ENCODE peak calls at places on chromosome 15, in seven cellular contexts. One of them, this sample, is unnamed.

GRCh38 chr15:89531796-89532537 is 35.6 kb upstream of the RHCG start:
- DNase-seq in head of caudate nucleus: no peak
- DNase-seq in PC-9: peak; percentile 46
- DNase-seq in glutamatergic neuron: no peak
- DNase-seq in activated T-cell treated with anti-CD3 and anti-CD28 coated beads for 1 hour: no peak
- DNase-seq in KG1: no peak
- DNase-seq in ACHN: no peak
- DNase-seq in this sample: no peak

GRCh38 chr15:52124270-52124878 is 11.8 kb upstream of the BCL2L10 start:
- DNase-seq in activated T-cell treated with anti-CD3 and anti-CD28 coated beads for 1 hour: no peak
- DNase-seq in ACHN: peak; percentile 24
- DNase-seq in PC-9: peak; percentile 55
- DNase-seq in KG1: no peak
- DNase-seq in glutamatergic neuron: no peak
- DNase-seq in head of caudate nucleus: no peak
- DNase-seq in this sample: no peak

GRCh38 chr15:76954744-76955143 is 23.2 kb downstream of the RCN2 start:
- DNase-seq in PC-9: no peak
- DNase-seq in head of caudate nucleus: no peak
- DNase-seq in ACHN: no peak
- DNase-seq in glutamatergic neuron: no peak
- DNase-seq in activated T-cell treated with anti-CD3 and anti-CD28 coated beads for 1 hour: no peak
- DNase-seq in KG1: no peak
- DNase-seq in this sample: no peak

GRCh38 chr15:90271459-90272166 is 6.1 kb downstream of the NGRN start:
- DNase-seq in ACHN: no peak
- DNase-seq in KG1: no peak
- DNase-seq in head of caudate nucleus: no peak
- DNase-seq in PC-9: no peak
- DNase-seq in glutamatergic neuron: no peak
- DNase-seq in activated T-cell treated with anti-CD3 and anti-CD28 coated beads for 1 hour: no peak
- DNase-seq in this sample: no peak

GRCh38 chr15:62135532-62136134 is 29.5 kb downstream of the C2CD4B start:
- DNase-seq in KG1: no peak
- DNase-seq in head of caudate nucleus: no peak
- DNase-seq in PC-9: no peak
- DNase-seq in ACHN: no peak
- DNase-seq in glutamatergic neuron: no peak
- DNase-seq in activated T-cell treated with anti-CD3 and anti-CD28 coated beads for 1 hour: no peak
- DNase-seq in this sample: no peak

GRCh38 chr15:63025460-63025859 is 17.1 kb upstream of the TPM1 start:
- DNase-seq in glutamatergic neuron: no peak
- DNase-seq in activated T-cell treated with anti-CD3 and anti-CD28 coated beads for 1 hour: no peak
- DNase-seq in KG1: no peak
- DNase-seq in ACHN: no peak
- DNase-seq in head of caudate nucleus: no peak
- DNase-seq in PC-9: no peak
- DNase-seq in this sample: no peak

GRCh38 chr15:98791046-98791701 is 142.8 kb downstream of the IGF1R start:
- DNase-seq in activated T-cell treated with anti-CD3 and anti-CD28 coated beads for 1 hour: no peak
- DNase-seq in PC-9: no peak
- DNase-seq in head of caudate nucleus: no peak
- DNase-seq in KG1: no peak
- DNase-seq in glutamatergic neuron: no peak
- DNase-seq in ACHN: no peak
- DNase-seq in this sample: no peak

GRCh38 chr15:26772588-26773484 is at the start of gene GABRB3:
- DNase-seq in KG1: no peak
- DNase-seq in ACHN: no peak
- DNase-seq in head of caudate nucleus: no peak
- DNase-seq in PC-9: no peak
- DNase-seq in activated T-cell treated with anti-CD3 and anti-CD28 coated beads for 1 hour: no peak
- DNase-seq in glutamatergic neuron: peak; percentile 95
- DNase-seq in this sample: no peak

GRCh38 chr15:40452296-40453090 is 11.7 kb downstream of the BAHD1 start:
- DNase-seq in head of caudate nucleus: no peak
- DNase-seq in KG1: no peak
- DNase-seq in PC-9: no peak
- DNase-seq in ACHN: no peak
- DNase-seq in activated T-cell treated with anti-CD3 and anti-CD28 coated beads for 1 hour: no peak
- DNase-seq in glutamatergic neuron: no peak
- DNase-seq in this sample: no peak

GRCh38 chr15:64742385-64742784 is 33.0 kb downstream of the RBPMS2 start:
- DNase-seq in KG1: no peak
- DNase-seq in glutamatergic neuron: no peak
- DNase-seq in PC-9: no peak
- DNase-seq in ACHN: no peak
- DNase-seq in head of caudate nucleus: no peak
- DNase-seq in activated T-cell treated with anti-CD3 and anti-CD28 coated beads for 1 hour: no peak
- DNase-seq in this sample: no peak

GRCh38 chr15:35271371-35272043 is 186.4 kb upstream of the NANOGP8 start:
- DNase-seq in PC-9: no peak
- DNase-seq in head of caudate nucleus: no peak
- DNase-seq in activated T-cell treated with anti-CD3 and anti-CD28 coated beads for 1 hour: no peak
- DNase-seq in KG1: no peak
- DNase-seq in ACHN: no peak
- DNase-seq in glutamatergic neuron: no peak
- DNase-seq in this sample: no peak

GRCh38 chr15:33915571-33916407 is 52.5 kb upstream of the CHRM5 start:
- DNase-seq in ACHN: no peak
- DNase-seq in activated T-cell treated with anti-CD3 and anti-CD28 coated beads for 1 hour: no peak
- DNase-seq in PC-9: peak; percentile 68
- DNase-seq in head of caudate nucleus: no peak
- DNase-seq in glutamatergic neuron: peak; percentile 14
- DNase-seq in KG1: no peak
- DNase-seq in this sample: no peak

GRCh38 chr15:88331291-88331690 is 74.8 kb upstream of the NTRK3 start:
- DNase-seq in head of caudate nucleus: peak; percentile 12
- DNase-seq in ACHN: peak; percentile 54
- DNase-seq in KG1: no peak
- DNase-seq in PC-9: no peak
- DNase-seq in glutamatergic neuron: peak; percentile 94
- DNase-seq in activated T-cell treated with anti-CD3 and anti-CD28 coated beads for 1 hour: peak; percentile 5
- DNase-seq in this sample: peak; percentile 72

GRCh38 chr15:68797157-68797556 is 23.5 kb downstream of the ANP32A start:
- DNase-seq in activated T-cell treated with anti-CD3 and anti-CD28 coated beads for 1 hour: no peak
- DNase-seq in head of caudate nucleus: no peak
- DNase-seq in ACHN: no peak
- DNase-seq in PC-9: no peak
- DNase-seq in glutamatergic neuron: no peak
- DNase-seq in KG1: no peak
- DNase-seq in this sample: no peak

GRCh38 chr15:56919708-56920637 is 1.5 kb downstream of the TCF12 start:
- DNase-seq in head of caudate nucleus: no peak
- DNase-seq in glutamatergic neuron: peak; percentile 56
- DNase-seq in activated T-cell treated with anti-CD3 and anti-CD28 coated beads for 1 hour: no peak
- DNase-seq in KG1: peak; percentile 20
- DNase-seq in PC-9: no peak
- DNase-seq in ACHN: peak; percentile 22
- DNase-seq in this sample: no peak

GRCh38 chr15:66841953-66842681 is 140.1 kb downstream of the SMAD6 start:
- DNase-seq in glutamatergic neuron: peak; percentile 59
- DNase-seq in activated T-cell treated with anti-CD3 and anti-CD28 coated beads for 1 hour: peak; percentile 9
- DNase-seq in head of caudate nucleus: no peak
- DNase-seq in ACHN: peak; percentile 89
- DNase-seq in PC-9: peak; percentile 77
- DNase-seq in KG1: no peak
- DNase-seq in this sample: peak; percentile 47

GRCh38 chr15:63487076-63487757 is 17.2 kb upstream of the USP3 start:
- DNase-seq in head of caudate nucleus: peak; percentile 90
- DNase-seq in activated T-cell treated with anti-CD3 and anti-CD28 coated beads for 1 hour: peak; percentile 89
- DNase-seq in ACHN: peak; percentile 75
- DNase-seq in glutamatergic neuron: peak; percentile 94
- DNase-seq in KG1: peak; percentile 50
- DNase-seq in PC-9: peak; percentile 43
- DNase-seq in this sample: peak; percentile 67

GRCh38 chr15:20346082-20346805 is 195.4 kb downstream of the GOLGA6L6 start:
- DNase-seq in activated T-cell treated with anti-CD3 and anti-CD28 coated beads for 1 hour: no peak
- DNase-seq in PC-9: peak; percentile 22
- DNase-seq in head of caudate nucleus: no peak
- DNase-seq in ACHN: no peak
- DNase-seq in glutamatergic neuron: no peak
- DNase-seq in KG1: no peak
- DNase-seq in this sample: no peak

GRCh38 chr15:65077981-65078352 is 1.4 kb downstream of the KBTBD13 start:
- DNase-seq in activated T-cell treated with anti-CD3 and anti-CD28 coated beads for 1 hour: peak; percentile 27
- DNase-seq in head of caudate nucleus: peak; percentile 45
- DNase-seq in ACHN: no peak
- DNase-seq in KG1: no peak
- DNase-seq in PC-9: no peak
- DNase-seq in glutamatergic neuron: peak; percentile 73
- DNase-seq in this sample: peak; percentile 48

GRCh38 chr15:101357333-101357732 is 62.3 kb upstream of the SNRPA1 start:
- DNase-seq in activated T-cell treated with anti-CD3 and anti-CD28 coated beads for 1 hour: no peak
- DNase-seq in PC-9: no peak
- DNase-seq in head of caudate nucleus: no peak
- DNase-seq in ACHN: no peak
- DNase-seq in glutamatergic neuron: no peak
- DNase-seq in KG1: no peak
- DNase-seq in this sample: no peak

This sample was measured in HCT116.